ENCODE peak calls at places on chromosomes 3 and 15, in eight cellular contexts. O is stimulated activated CD4-positive, alpha-beta T cell treated with anti-CD3 and anti-CD28 coated beads, Interleukin-12 subunit alpha, Interleukin-12 subunit beta, amount 100 ng/mL, for 4 hours; U is Caco-2; A is NCI-H446; V is GM12865; Q is type B pancreatic cell; Z is RCC 7860; M is hepatic stellate cell. K is an unnamed sample.

GRCh38 chr15:81297147-81297572 is 26.8 kb downstream of the STARD5 start:
- DNase-seq in O (no peak), U (no peak), A (no peak), V (no peak), Q (no peak), Z (peak), M (no peak), K (no peak)

GRCh38 chr15:77819841-77820728 is 187.4 kb upstream of the LINGO1 start:
- DNase-seq in O (no peak), U (peak), A (no peak), V (no peak), Q (no peak), Z (no peak), M (no peak), K (peak)

GRCh38 chr3:127368186-127369032 is 80.6 kb upstream of the PRR20G start:
- DNase-seq in O (no peak), U (no peak), A (no peak), V (no peak), Q (no peak), Z (no peak), M (no peak), K (no peak)

GRCh38 chr3:16171009-16171408 is 3.5 kb upstream of the GALNT15 start:
- DNase-seq in O (no peak), U (no peak), A (no peak), V (no peak), Q (peak), Z (no peak), M (no peak), K (no peak)

GRCh38 chr3:163891771-163892170 is 1186.5 kb downstream of the SI start:
- DNase-seq in O (no peak), U (peak), A (no peak), V (no peak), Q (no peak), Z (no peak), M (no peak), K (no peak)

GRCh38 chr3:181723568-181724431 is 12.1 kb downstream of the SOX2 start:
- DNase-seq in O (no peak), U (no peak), A (no peak), V (no peak), Q (no peak), Z (no peak), M (no peak), K (no peak)

GRCh38 chr15:43989938-43990337 is 163.1 kb downstream of the WDR76 start:
- DNase-seq in O (no peak), U (no peak), A (no peak), V (no peak), Q (no peak), Z (no peak), M (no peak), K (no peak)

GRCh38 chr3:169241575-169241927 is 422.0 kb downstream of the MECOM start:
- DNase-seq in O (no peak), U (no peak), A (no peak), V (no peak), Q (no peak), Z (no peak), M (no peak), K (no peak)

GRCh38 chr15:101168463-101168824 is 83.4 kb downstream of the CHSY1 start:
- DNase-seq in O (no peak), U (no peak), A (no peak), V (no peak), Q (no peak), Z (no peak), M (no peak), K (no peak)

GRCh38 chr3:127458698-127459097 is 131.8 kb downstream of the TPRA1 start:
- DNase-seq in O (peak), U (peak), A (no peak), V (no peak), Q (peak), Z (no peak), M (no peak), K (no peak)

GRCh38 chr3:65483475-65483874 is 555.2 kb downstream of the MAGI1 start:
- DNase-seq in O (no peak), U (peak), A (peak), V (no peak), Q (no peak), Z (no peak), M (no peak), K (no peak)

GRCh38 chr3:190131329-190131728 is 10.6 kb upstream of the P3H2 start:
- DNase-seq in O (no peak), U (no peak), A (no peak), V (no peak), Q (no peak), Z (peak), M (no peak), K (no peak)

GRCh38 chr3:106397004-106397403 is 528.2 kb upstream of the CBLB start:
- DNase-seq in O (no peak), U (no peak), A (no peak), V (no peak), Q (no peak), Z (no peak), M (no peak), K (no peak)

GRCh38 chr3:57150097-57150496 is 15.1 kb downstream of the IL17RD start:
- DNase-seq in O (no peak), U (no peak), A (peak), V (no peak), Q (no peak), Z (no peak), M (no peak), K (no peak)

GRCh38 chr3:24387000-24387399 is 107.7 kb downstream of the THRB start:
- DNase-seq in O (no peak), U (no peak), A (no peak), V (no peak), Q (no peak), Z (peak), M (no peak), K (no peak)

GRCh38 chr15:60704129-60704528 is 225.2 kb upstream of the ICE2 start:
- DNase-seq in O (no peak), U (no peak), A (no peak), V (no peak), Q (no peak), Z (no peak), M (no peak), K (no peak)

GRCh38 chr3:69695933-69696332 is 43.3 kb upstream of the MITF start:
- DNase-seq in O (no peak), U (no peak), A (no peak), V (no peak), Q (no peak), Z (no peak), M (no peak), K (no peak)

GRCh38 chr3:157282261-157283191 is 122.6 kb upstream of the CCNL1 start:
- DNase-seq in O (no peak), U (no peak), A (no peak), V (no peak), Q (no peak), Z (peak), M (peak), K (no peak)

GRCh38 chr3:89622063-89622700 is 514.8 kb downstream of the EPHA3 start:
- DNase-seq in O (no peak), U (no peak), A (no peak), V (no peak), Q (no peak), Z (no peak), M (no peak), K (no peak)

GRCh38 chr15:91311986-91312385 is 211.9 kb downstream of the SV2B start:
- DNase-seq in O (no peak), U (no peak), A (no peak), V (no peak), Q (no peak), Z (no peak), M (no peak), K (no peak)

GRCh38 chr15:61086756-61087155 is 142.3 kb downstream of the RORA start:
- DNase-seq in O (no peak), U (no peak), A (no peak), V (no peak), Q (no peak), Z (no peak), M (no peak), K (no peak)

GRCh38 chr3:172020763-172021162 is 18.6 kb upstream of the FNDC3B start:
- DNase-seq in O (no peak), U (no peak), A (no peak), V (no peak), Q (no peak), Z (no peak), M (no peak), K (no peak)

GRCh38 chr3:14422016-14422963 is 19.9 kb downstream of the SLC6A6 start:
- DNase-seq in O (no peak), U (no peak), A (no peak), V (no peak), Q (no peak), Z (no peak), M (no peak), K (no peak)

GRCh38 chr3:74000715-74001114 is 376.0 kb upstream of the PDZRN3 start:
- DNase-seq in O (no peak), U (no peak), A (peak), V (no peak), Q (no peak), Z (no peak), M (no peak), K (no peak)

GRCh38 chr15:35925634-35926380 is 379.8 kb upstream of the DPH6 start:
- DNase-seq in O (no peak), U (no peak), A (no peak), V (no peak), Q (no peak), Z (peak), M (no peak), K (no peak)

GRCh38 chr15:100781061-100781960 is 98.3 kb upstream of the ALDH1A3 start:
- DNase-seq in O (no peak), U (no peak), A (no peak), V (no peak), Q (peak), Z (no peak), M (no peak), K (no peak)

GRCh38 chr3:119294402-119294888 is 262 bp downstream of the ARHGAP31 start:
- DNase-seq in O (peak), U (peak), A (no peak), V (peak), Q (no peak), Z (peak), M (peak), K (no peak)

GRCh38 chr15:51864408-51865056 is 35.1 kb downstream of the TMOD3 start:
- DNase-seq in O (no peak), U (no peak), A (no peak), V (no peak), Q (no peak), Z (peak), M (no peak), K (no peak)

GRCh38 chr3:134809412-134810051 is 14.5 kb downstream of the EPHB1 start:
- DNase-seq in O (no peak), U (no peak), A (no peak), V (no peak), Q (no peak), Z (no peak), M (no peak), K (no peak)

GRCh38 chr15:39110336-39110735 is 470.5 kb upstream of the THBS1 start:
- DNase-seq in O (no peak), U (no peak), A (no peak), V (no peak), Q (no peak), Z (peak), M (no peak), K (no peak)

GRCh38 chr3:171654809-171655208 is 155.5 kb downstream of the PLD1 start:
- DNase-seq in O (no peak), U (no peak), A (peak), V (peak), Q (no peak), Z (no peak), M (no peak), K (no peak)

GRCh38 chr3:40310690-40311089 is 1.2 kb downstream of the EIF1B start:
- DNase-seq in O (no peak), U (no peak), A (no peak), V (no peak), Q (no peak), Z (no peak), M (peak), K (no peak)

GRCh38 chr3:47407896-47408838 is 27.3 kb downstream of the PTPN23 start:
- DNase-seq in O (no peak), U (no peak), A (no peak), V (no peak), Q (no peak), Z (no peak), M (peak), K (no peak)

GRCh38 chr3:119497824-119498187 is 541 bp upstream of the TIMMDC1 start:
- DNase-seq in O (no peak), U (peak), A (peak), V (peak), Q (no peak), Z (no peak), M (no peak), K (peak)

GRCh38 chr3:48820626-48821324 is 26.9 kb downstream of the PRKAR2A start:
- DNase-seq in O (no peak), U (no peak), A (peak), V (no peak), Q (no peak), Z (no peak), M (peak), K (no peak)

GRCh38 chr3:47294392-47294791 is 11.6 kb downstream of the KLHL18 start:
- DNase-seq in O (no peak), U (no peak), A (no peak), V (no peak), Q (no peak), Z (no peak), M (no peak), K (no peak)

GRCh38 chr3:132084982-132085381 is 50.2 kb upstream of the CPNE4 start:
- DNase-seq in O (no peak), U (no peak), A (no peak), V (no peak), Q (no peak), Z (no peak), M (no peak), K (no peak)

GRCh38 chr3:36178018-36178417 is 202.3 kb upstream of the STAC start:
- DNase-seq in O (no peak), U (no peak), A (no peak), V (no peak), Q (no peak), Z (no peak), M (no peak), K (no peak)

GRCh38 chr3:141412936-141413354 is 44.6 kb downstream of the ZBTB38 start:
- DNase-seq in O (no peak), U (no peak), A (peak), V (no peak), Q (no peak), Z (no peak), M (no peak), K (peak)

GRCh38 chr3:76912966-76913365 is 126.9 kb upstream of the ROBO2 start:
- DNase-seq in O (no peak), U (no peak), A (no peak), V (no peak), Q (no peak), Z (no peak), M (no peak), K (no peak)